ENCODE peak calls at places on chromosomes 1 and 21, in nine cellular contexts. One of them, this sample, is unnamed.

GRCh38 chr21:32089771-32090170 is 189.1 kb downstream of the MIS18A start:
- DNase-seq in CD8-positive, alpha-beta T cell: no peak
- DNase-seq in pancreas: no peak
- DNase-seq in anterior cingulate cortex: no peak
- DNase-seq in putamen: no peak
- DNase-seq in MCF 10A: no peak
- DNase-seq in cerebellar nuclear complex: no peak
- DNase-seq in colonic mucosa: no peak
- DNase-seq in HuH-7: no peak
- DNase-seq in this sample: no peak

GRCh38 chr1:101022294-101022693 is 3.3 kb downstream of the DPH5 start:
- DNase-seq in CD8-positive, alpha-beta T cell: no peak
- DNase-seq in pancreas: no peak
- DNase-seq in anterior cingulate cortex: no peak
- DNase-seq in putamen: no peak
- DNase-seq in MCF 10A: peak
- DNase-seq in cerebellar nuclear complex: no peak
- DNase-seq in colonic mucosa: no peak
- DNase-seq in HuH-7: no peak
- DNase-seq in this sample: no peak

GRCh38 chr1:230090194-230090711 is 23.2 kb downstream of the GALNT2 start:
- DNase-seq in CD8-positive, alpha-beta T cell: no peak
- DNase-seq in pancreas: no peak
- DNase-seq in anterior cingulate cortex: no peak
- DNase-seq in putamen: no peak
- DNase-seq in MCF 10A: peak
- DNase-seq in cerebellar nuclear complex: no peak
- DNase-seq in colonic mucosa: no peak
- DNase-seq in HuH-7: no peak
- DNase-seq in this sample: no peak

GRCh38 chr1:5855196-5855897 is 136.9 kb downstream of the NPHP4 start:
- DNase-seq in CD8-positive, alpha-beta T cell: no peak
- DNase-seq in pancreas: no peak
- DNase-seq in anterior cingulate cortex: no peak
- DNase-seq in putamen: no peak
- DNase-seq in MCF 10A: no peak
- DNase-seq in cerebellar nuclear complex: no peak
- DNase-seq in colonic mucosa: no peak
- DNase-seq in HuH-7: no peak
- DNase-seq in this sample: no peak

GRCh38 chr1:45305231-45305630 is 21.5 kb upstream of the HPDL start:
- DNase-seq in CD8-positive, alpha-beta T cell: no peak
- DNase-seq in pancreas: no peak
- DNase-seq in anterior cingulate cortex: no peak
- DNase-seq in putamen: no peak
- DNase-seq in MCF 10A: no peak
- DNase-seq in cerebellar nuclear complex: no peak
- DNase-seq in colonic mucosa: no peak
- DNase-seq in HuH-7: no peak
- DNase-seq in this sample: no peak

GRCh38 chr1:176880954-176881595 is 283.4 kb downstream of the ASTN1 start:
- DNase-seq in CD8-positive, alpha-beta T cell: no peak
- DNase-seq in pancreas: peak
- DNase-seq in anterior cingulate cortex: no peak
- DNase-seq in putamen: peak
- DNase-seq in MCF 10A: peak
- DNase-seq in cerebellar nuclear complex: no peak
- DNase-seq in colonic mucosa: peak
- DNase-seq in HuH-7: peak
- DNase-seq in this sample: peak

GRCh38 chr1:6025269-6026094 is 20.2 kb upstream of the KCNAB2 start:
- DNase-seq in CD8-positive, alpha-beta T cell: no peak
- DNase-seq in pancreas: no peak
- DNase-seq in anterior cingulate cortex: no peak
- DNase-seq in putamen: no peak
- DNase-seq in MCF 10A: peak
- DNase-seq in cerebellar nuclear complex: no peak
- DNase-seq in colonic mucosa: no peak
- DNase-seq in HuH-7: no peak
- DNase-seq in this sample: no peak

GRCh38 chr1:200364121-200364759 is 45.6 kb downstream of the ZNF281 start:
- DNase-seq in CD8-positive, alpha-beta T cell: no peak
- DNase-seq in pancreas: no peak
- DNase-seq in anterior cingulate cortex: no peak
- DNase-seq in putamen: no peak
- DNase-seq in MCF 10A: peak
- DNase-seq in cerebellar nuclear complex: no peak
- DNase-seq in colonic mucosa: no peak
- DNase-seq in HuH-7: peak
- DNase-seq in this sample: no peak

GRCh38 chr1:40774266-40774998 is 9.2 kb upstream of the KCNQ4 start:
- DNase-seq in CD8-positive, alpha-beta T cell: peak
- DNase-seq in pancreas: peak
- DNase-seq in anterior cingulate cortex: no peak
- DNase-seq in putamen: no peak
- DNase-seq in MCF 10A: peak
- DNase-seq in cerebellar nuclear complex: no peak
- DNase-seq in colonic mucosa: peak
- DNase-seq in HuH-7: peak
- DNase-seq in this sample: no peak

GRCh38 chr1:17549384-17549783 is 9.9 kb downstream of the ARHGEF10L start:
- DNase-seq in CD8-positive, alpha-beta T cell: no peak
- DNase-seq in pancreas: no peak
- DNase-seq in anterior cingulate cortex: no peak
- DNase-seq in putamen: no peak
- DNase-seq in MCF 10A: no peak
- DNase-seq in cerebellar nuclear complex: no peak
- DNase-seq in colonic mucosa: no peak
- DNase-seq in HuH-7: no peak
- DNase-seq in this sample: no peak

GRCh38 chr1:25494952-25495351 is 48.5 kb upstream of the LDLRAP1 start:
- DNase-seq in CD8-positive, alpha-beta T cell: no peak
- DNase-seq in pancreas: no peak
- DNase-seq in anterior cingulate cortex: no peak
- DNase-seq in putamen: no peak
- DNase-seq in MCF 10A: no peak
- DNase-seq in cerebellar nuclear complex: no peak
- DNase-seq in colonic mucosa: no peak
- DNase-seq in HuH-7: no peak
- DNase-seq in this sample: no peak

GRCh38 chr1:220239213-220239612 is 33.0 kb downstream of the RAB3GAP2 start:
- DNase-seq in CD8-positive, alpha-beta T cell: no peak
- DNase-seq in pancreas: no peak
- DNase-seq in anterior cingulate cortex: no peak
- DNase-seq in putamen: no peak
- DNase-seq in MCF 10A: no peak
- DNase-seq in cerebellar nuclear complex: no peak
- DNase-seq in colonic mucosa: no peak
- DNase-seq in HuH-7: no peak
- DNase-seq in this sample: no peak

GRCh38 chr1:177239792-177240191 is 69.0 kb downstream of the BRINP2 start:
- DNase-seq in CD8-positive, alpha-beta T cell: no peak
- DNase-seq in pancreas: no peak
- DNase-seq in anterior cingulate cortex: no peak
- DNase-seq in putamen: no peak
- DNase-seq in MCF 10A: no peak
- DNase-seq in cerebellar nuclear complex: no peak
- DNase-seq in colonic mucosa: no peak
- DNase-seq in HuH-7: no peak
- DNase-seq in this sample: no peak

GRCh38 chr1:185440877-185441276 is 123.8 kb upstream of the IVNS1ABP start:
- DNase-seq in CD8-positive, alpha-beta T cell: no peak
- DNase-seq in pancreas: no peak
- DNase-seq in anterior cingulate cortex: no peak
- DNase-seq in putamen: no peak
- DNase-seq in MCF 10A: no peak
- DNase-seq in cerebellar nuclear complex: no peak
- DNase-seq in colonic mucosa: no peak
- DNase-seq in HuH-7: no peak
- DNase-seq in this sample: no peak

GRCh38 chr1:47537966-47538365 is 100.1 kb downstream of the FOXD2 start:
- DNase-seq in CD8-positive, alpha-beta T cell: no peak
- DNase-seq in pancreas: no peak
- DNase-seq in anterior cingulate cortex: no peak
- DNase-seq in putamen: no peak
- DNase-seq in MCF 10A: no peak
- DNase-seq in cerebellar nuclear complex: no peak
- DNase-seq in colonic mucosa: no peak
- DNase-seq in HuH-7: no peak
- DNase-seq in this sample: no peak

GRCh38 chr1:165930961-165931360 is 103.5 kb downstream of the UCK2 start:
- DNase-seq in CD8-positive, alpha-beta T cell: no peak
- DNase-seq in pancreas: no peak
- DNase-seq in anterior cingulate cortex: no peak
- DNase-seq in putamen: no peak
- DNase-seq in MCF 10A: no peak
- DNase-seq in cerebellar nuclear complex: no peak
- DNase-seq in colonic mucosa: no peak
- DNase-seq in HuH-7: no peak
- DNase-seq in this sample: no peak

GRCh38 chr1:243455760-243456651 is 200.2 kb downstream of the SDCCAG8 start:
- DNase-seq in CD8-positive, alpha-beta T cell: no peak
- DNase-seq in pancreas: no peak
- DNase-seq in anterior cingulate cortex: no peak
- DNase-seq in putamen: no peak
- DNase-seq in MCF 10A: no peak
- DNase-seq in cerebellar nuclear complex: no peak
- DNase-seq in colonic mucosa: no peak
- DNase-seq in HuH-7: no peak
- DNase-seq in this sample: no peak

GRCh38 chr1:2259668-2260392 is 31.7 kb downstream of the SKI start:
- DNase-seq in CD8-positive, alpha-beta T cell: no peak
- DNase-seq in pancreas: no peak
- DNase-seq in anterior cingulate cortex: no peak
- DNase-seq in putamen: no peak
- DNase-seq in MCF 10A: no peak
- DNase-seq in cerebellar nuclear complex: no peak
- DNase-seq in colonic mucosa: no peak
- DNase-seq in HuH-7: no peak
- DNase-seq in this sample: peak

GRCh38 chr1:42777860-42778259 is 6.9 kb upstream of the TMEM269 start:
- DNase-seq in CD8-positive, alpha-beta T cell: no peak
- DNase-seq in pancreas: no peak
- DNase-seq in anterior cingulate cortex: no peak
- DNase-seq in putamen: no peak
- DNase-seq in MCF 10A: peak
- DNase-seq in cerebellar nuclear complex: no peak
- DNase-seq in colonic mucosa: peak
- DNase-seq in HuH-7: peak
- DNase-seq in this sample: no peak

GRCh38 chr1:55947446-55947845 is 631.9 kb downstream of the PLPP3 start:
- DNase-seq in CD8-positive, alpha-beta T cell: no peak
- DNase-seq in pancreas: no peak
- DNase-seq in anterior cingulate cortex: no peak
- DNase-seq in putamen: no peak
- DNase-seq in MCF 10A: no peak
- DNase-seq in cerebellar nuclear complex: no peak
- DNase-seq in colonic mucosa: no peak
- DNase-seq in HuH-7: no peak
- DNase-seq in this sample: no peak

GRCh38 chr1:119080586-119080985 is 59.9 kb downstream of the WARS2 start:
- DNase-seq in CD8-positive, alpha-beta T cell: no peak
- DNase-seq in pancreas: peak
- DNase-seq in anterior cingulate cortex: no peak
- DNase-seq in putamen: no peak
- DNase-seq in MCF 10A: peak
- DNase-seq in cerebellar nuclear complex: no peak
- DNase-seq in colonic mucosa: no peak
- DNase-seq in HuH-7: no peak
- DNase-seq in this sample: no peak

GRCh38 chr1:33171993-33172813 is 9.6 kb downstream of the TRIM62 start:
- DNase-seq in CD8-positive, alpha-beta T cell: no peak
- DNase-seq in pancreas: no peak
- DNase-seq in anterior cingulate cortex: no peak
- DNase-seq in putamen: no peak
- DNase-seq in MCF 10A: no peak
- DNase-seq in cerebellar nuclear complex: no peak
- DNase-seq in colonic mucosa: no peak
- DNase-seq in HuH-7: no peak
- DNase-seq in this sample: no peak

GRCh38 chr1:23615423-23615822 is 56.1 kb upstream of the ID3 start:
- DNase-seq in CD8-positive, alpha-beta T cell: no peak
- DNase-seq in pancreas: no peak
- DNase-seq in anterior cingulate cortex: no peak
- DNase-seq in putamen: no peak
- DNase-seq in MCF 10A: no peak
- DNase-seq in cerebellar nuclear complex: no peak
- DNase-seq in colonic mucosa: no peak
- DNase-seq in HuH-7: no peak
- DNase-seq in this sample: no peak

GRCh38 chr1:164983023-164983650 is 373.4 kb downstream of the LMX1A start:
- DNase-seq in CD8-positive, alpha-beta T cell: no peak
- DNase-seq in pancreas: no peak
- DNase-seq in anterior cingulate cortex: no peak
- DNase-seq in putamen: peak
- DNase-seq in MCF 10A: no peak
- DNase-seq in cerebellar nuclear complex: no peak
- DNase-seq in colonic mucosa: no peak
- DNase-seq in HuH-7: no peak
- DNase-seq in this sample: peak

GRCh38 chr1:227915564-227916553 is 31.9 kb downstream of the WNT9A start:
- DNase-seq in CD8-positive, alpha-beta T cell: no peak
- DNase-seq in pancreas: no peak
- DNase-seq in anterior cingulate cortex: no peak
- DNase-seq in putamen: no peak
- DNase-seq in MCF 10A: peak
- DNase-seq in cerebellar nuclear complex: no peak
- DNase-seq in colonic mucosa: no peak
- DNase-seq in HuH-7: no peak
- DNase-seq in this sample: no peak

GRCh38 chr1:246166841-246167240 is 340.2 kb downstream of the SMYD3 start:
- DNase-seq in CD8-positive, alpha-beta T cell: no peak
- DNase-seq in pancreas: no peak
- DNase-seq in anterior cingulate cortex: no peak
- DNase-seq in putamen: no peak
- DNase-seq in MCF 10A: no peak
- DNase-seq in cerebellar nuclear complex: no peak
- DNase-seq in colonic mucosa: no peak
- DNase-seq in HuH-7: no peak
- DNase-seq in this sample: no peak

GRCh38 chr1:181251001-181251712 is 162.7 kb downstream of the IER5 start:
- DNase-seq in CD8-positive, alpha-beta T cell: no peak
- DNase-seq in pancreas: peak
- DNase-seq in anterior cingulate cortex: no peak
- DNase-seq in putamen: no peak
- DNase-seq in MCF 10A: peak
- DNase-seq in cerebellar nuclear complex: peak
- DNase-seq in colonic mucosa: no peak
- DNase-seq in HuH-7: no peak
- DNase-seq in this sample: no peak

GRCh38 chr21:33657124-33657842 is 15.0 kb downstream of the ITSN1 start:
- DNase-seq in CD8-positive, alpha-beta T cell: no peak
- DNase-seq in pancreas: no peak
- DNase-seq in anterior cingulate cortex: no peak
- DNase-seq in putamen: no peak
- DNase-seq in MCF 10A: no peak
- DNase-seq in cerebellar nuclear complex: no peak
- DNase-seq in colonic mucosa: peak
- DNase-seq in HuH-7: no peak
- DNase-seq in this sample: no peak

GRCh38 chr1:15923241-15923640 is 52.7 kb downstream of the ZBTB17 start:
- DNase-seq in CD8-positive, alpha-beta T cell: no peak
- DNase-seq in pancreas: no peak
- DNase-seq in anterior cingulate cortex: no peak
- DNase-seq in putamen: no peak
- DNase-seq in MCF 10A: peak
- DNase-seq in cerebellar nuclear complex: no peak
- DNase-seq in colonic mucosa: no peak
- DNase-seq in HuH-7: no peak
- DNase-seq in this sample: no peak

GRCh38 chr1:87594736-87595383 is 266.2 kb downstream of the LMO4 start:
- DNase-seq in CD8-positive, alpha-beta T cell: no peak
- DNase-seq in pancreas: no peak
- DNase-seq in anterior cingulate cortex: no peak
- DNase-seq in putamen: no peak
- DNase-seq in MCF 10A: no peak
- DNase-seq in cerebellar nuclear complex: no peak
- DNase-seq in colonic mucosa: peak
- DNase-seq in HuH-7: no peak
- DNase-seq in this sample: no peak

GRCh38 chr21:17783816-17784598 is 35.1 kb downstream of the C21orf91 start:
- DNase-seq in CD8-positive, alpha-beta T cell: no peak
- DNase-seq in pancreas: no peak
- DNase-seq in anterior cingulate cortex: no peak
- DNase-seq in putamen: no peak
- DNase-seq in MCF 10A: no peak
- DNase-seq in cerebellar nuclear complex: no peak
- DNase-seq in colonic mucosa: no peak
- DNase-seq in HuH-7: no peak
- DNase-seq in this sample: no peak

This sample was measured in hippocampal formation.